ENCODE peak calls at places on chromosomes 2 and 18, in five cellular contexts. One of them, this sample, is unnamed.

GRCh38 chr2:105406221-105406620 is 7.4 kb upstream of the FHL2 start:
- DNase-seq in GM20000: no peak
- DNase-seq in mucosa of descending colon: no peak
- DNase-seq in adrenal gland: peak
- DNase-seq in retinal pigment epithelial cell: no peak
- DNase-seq in this sample: peak

GRCh38 chr2:179562330-179562885 is 297.8 kb upstream of the SESTD1 start:
- DNase-seq in GM20000: no peak
- DNase-seq in mucosa of descending colon: no peak
- DNase-seq in adrenal gland: no peak
- DNase-seq in retinal pigment epithelial cell: no peak
- DNase-seq in this sample: no peak

GRCh38 chr18:57843403-57843802 is 40.3 kb upstream of the ATP8B1 start:
- DNase-seq in GM20000: no peak
- DNase-seq in mucosa of descending colon: no peak
- DNase-seq in adrenal gland: no peak
- DNase-seq in retinal pigment epithelial cell: no peak
- DNase-seq in this sample: no peak

GRCh38 chr2:207692206-207693065 is 19.0 kb upstream of the CCNYL1 start:
- DNase-seq in GM20000: peak
- DNase-seq in mucosa of descending colon: peak
- DNase-seq in adrenal gland: peak
- DNase-seq in retinal pigment epithelial cell: no peak
- DNase-seq in this sample: peak

GRCh38 chr2:46863895-46864294 is 51.7 kb downstream of the MCFD2 start:
- DNase-seq in GM20000: no peak
- DNase-seq in mucosa of descending colon: no peak
- DNase-seq in adrenal gland: no peak
- DNase-seq in retinal pigment epithelial cell: no peak
- DNase-seq in this sample: no peak

GRCh38 chr2:133856678-133857077 is 288.4 kb upstream of the NCKAP5 start:
- DNase-seq in GM20000: no peak
- DNase-seq in mucosa of descending colon: no peak
- DNase-seq in adrenal gland: no peak
- DNase-seq in retinal pigment epithelial cell: no peak
- DNase-seq in this sample: no peak

GRCh38 chr2:223549215-223549614 is 52.9 kb downstream of the SCG2 start:
- DNase-seq in GM20000: no peak
- DNase-seq in mucosa of descending colon: no peak
- DNase-seq in adrenal gland: no peak
- DNase-seq in retinal pigment epithelial cell: no peak
- DNase-seq in this sample: peak

GRCh38 chr2:134436706-134437105 is 182.8 kb downstream of the MGAT5 start:
- DNase-seq in GM20000: no peak
- DNase-seq in mucosa of descending colon: no peak
- DNase-seq in adrenal gland: no peak
- DNase-seq in retinal pigment epithelial cell: no peak
- DNase-seq in this sample: no peak

GRCh38 chr18:2083691-2084090 is 487.6 kb downstream of the METTL4 start:
- DNase-seq in GM20000: no peak
- DNase-seq in mucosa of descending colon: no peak
- DNase-seq in adrenal gland: no peak
- DNase-seq in retinal pigment epithelial cell: no peak
- DNase-seq in this sample: peak

GRCh38 chr2:146940016-146940685 is 904.7 kb upstream of the ACVR2A start:
- DNase-seq in GM20000: no peak
- DNase-seq in mucosa of descending colon: no peak
- DNase-seq in adrenal gland: no peak
- DNase-seq in retinal pigment epithelial cell: no peak
- DNase-seq in this sample: no peak

GRCh38 chr18:6994719-6995430 is 122.7 kb downstream of the LAMA1 start:
- DNase-seq in GM20000: no peak
- DNase-seq in mucosa of descending colon: no peak
- DNase-seq in adrenal gland: no peak
- DNase-seq in retinal pigment epithelial cell: no peak
- DNase-seq in this sample: peak

GRCh38 chr2:224671731-224672130 is 44.4 kb downstream of the CCDC195 start:
- DNase-seq in GM20000: no peak
- DNase-seq in mucosa of descending colon: no peak
- DNase-seq in adrenal gland: no peak
- DNase-seq in retinal pigment epithelial cell: no peak
- DNase-seq in this sample: no peak

GRCh38 chr18:53567935-53568574 is 656.4 kb downstream of the MBD2 start:
- DNase-seq in GM20000: peak
- DNase-seq in mucosa of descending colon: no peak
- DNase-seq in adrenal gland: no peak
- DNase-seq in retinal pigment epithelial cell: no peak
- DNase-seq in this sample: peak

GRCh38 chr2:148614332-148615049 is 30.1 kb upstream of the EPC2 start:
- DNase-seq in GM20000: peak
- DNase-seq in mucosa of descending colon: no peak
- DNase-seq in adrenal gland: no peak
- DNase-seq in retinal pigment epithelial cell: peak
- DNase-seq in this sample: peak

GRCh38 chr2:239310401-239311061 is 90.3 kb downstream of the HDAC4 start:
- DNase-seq in GM20000: no peak
- DNase-seq in mucosa of descending colon: no peak
- DNase-seq in adrenal gland: peak
- DNase-seq in retinal pigment epithelial cell: no peak
- DNase-seq in this sample: no peak

GRCh38 chr2:38464971-38465788 is 88.1 kb upstream of the ATL2 start:
- DNase-seq in GM20000: no peak
- DNase-seq in mucosa of descending colon: no peak
- DNase-seq in adrenal gland: no peak
- DNase-seq in retinal pigment epithelial cell: no peak
- DNase-seq in this sample: no peak

GRCh38 chr2:119264781-119265692 is 41.4 kb downstream of the STEAP3 start:
- DNase-seq in GM20000: peak
- DNase-seq in mucosa of descending colon: peak
- DNase-seq in adrenal gland: peak
- DNase-seq in retinal pigment epithelial cell: no peak
- DNase-seq in this sample: peak

GRCh38 chr2:51289045-51289444 is 257.1 kb upstream of the NRXN1 start:
- DNase-seq in GM20000: no peak
- DNase-seq in mucosa of descending colon: no peak
- DNase-seq in adrenal gland: no peak
- DNase-seq in retinal pigment epithelial cell: no peak
- DNase-seq in this sample: no peak

GRCh38 chr2:234459401-234460009 is 37.4 kb downstream of the ARL4C start:
- DNase-seq in GM20000: no peak
- DNase-seq in mucosa of descending colon: no peak
- DNase-seq in adrenal gland: no peak
- DNase-seq in retinal pigment epithelial cell: no peak
- DNase-seq in this sample: no peak

GRCh38 chr2:180519276-180519675 is 461.1 kb upstream of the UBE2E3 start:
- DNase-seq in GM20000: no peak
- DNase-seq in mucosa of descending colon: no peak
- DNase-seq in adrenal gland: no peak
- DNase-seq in retinal pigment epithelial cell: no peak
- DNase-seq in this sample: peak

GRCh38 chr2:176177580-176178270 is 10.7 kb upstream of the HOXD1 start:
- DNase-seq in GM20000: peak
- DNase-seq in mucosa of descending colon: peak
- DNase-seq in adrenal gland: no peak
- DNase-seq in retinal pigment epithelial cell: no peak
- DNase-seq in this sample: no peak

GRCh38 chr18:66819235-66819634 is 215.3 kb upstream of the CDH19 start:
- DNase-seq in GM20000: no peak
- DNase-seq in mucosa of descending colon: no peak
- DNase-seq in adrenal gland: no peak
- DNase-seq in retinal pigment epithelial cell: no peak
- DNase-seq in this sample: no peak

GRCh38 chr2:17422066-17422465 is 96.2 kb downstream of the RAD51AP2 start:
- DNase-seq in GM20000: no peak
- DNase-seq in mucosa of descending colon: no peak
- DNase-seq in adrenal gland: no peak
- DNase-seq in retinal pigment epithelial cell: no peak
- DNase-seq in this sample: no peak

GRCh38 chr18:44117821-44118220 is 562.9 kb upstream of the SETBP1 start:
- DNase-seq in GM20000: no peak
- DNase-seq in mucosa of descending colon: no peak
- DNase-seq in adrenal gland: no peak
- DNase-seq in retinal pigment epithelial cell: no peak
- DNase-seq in this sample: no peak

GRCh38 chr2:150994041-150994440 is 267.6 kb downstream of the RBM43 start:
- DNase-seq in GM20000: no peak
- DNase-seq in mucosa of descending colon: no peak
- DNase-seq in adrenal gland: no peak
- DNase-seq in retinal pigment epithelial cell: no peak
- DNase-seq in this sample: peak

GRCh38 chr2:31828891-31829290 is 181.9 kb downstream of the MEMO1 start:
- DNase-seq in GM20000: no peak
- DNase-seq in mucosa of descending colon: no peak
- DNase-seq in adrenal gland: no peak
- DNase-seq in retinal pigment epithelial cell: no peak
- DNase-seq in this sample: peak

GRCh38 chr2:54878182-54878581 is 154.7 kb downstream of the EML6 start:
- DNase-seq in GM20000: no peak
- DNase-seq in mucosa of descending colon: no peak
- DNase-seq in adrenal gland: no peak
- DNase-seq in retinal pigment epithelial cell: no peak
- DNase-seq in this sample: no peak

GRCh38 chr2:239822146-239822945 is 202.8 kb downstream of the NDUFA10 start:
- DNase-seq in GM20000: no peak
- DNase-seq in mucosa of descending colon: peak
- DNase-seq in adrenal gland: no peak
- DNase-seq in retinal pigment epithelial cell: no peak
- DNase-seq in this sample: no peak

GRCh38 chr2:179931502-179931901 is 70.1 kb upstream of the ZNF385B start:
- DNase-seq in GM20000: no peak
- DNase-seq in mucosa of descending colon: no peak
- DNase-seq in adrenal gland: no peak
- DNase-seq in retinal pigment epithelial cell: no peak
- DNase-seq in this sample: no peak

GRCh38 chr2:64932327-64933216 is 56.6 kb upstream of the SLC1A4 start:
- DNase-seq in GM20000: peak
- DNase-seq in mucosa of descending colon: no peak
- DNase-seq in adrenal gland: no peak
- DNase-seq in retinal pigment epithelial cell: no peak
- DNase-seq in this sample: no peak

GRCh38 chr2:168147858-168148794 is 99.3 kb downstream of the STK39 start:
- DNase-seq in GM20000: no peak
- DNase-seq in mucosa of descending colon: no peak
- DNase-seq in adrenal gland: no peak
- DNase-seq in retinal pigment epithelial cell: no peak
- DNase-seq in this sample: no peak

GRCh38 chr2:158889135-158889853 is 79.1 kb upstream of the TANC1 start:
- DNase-seq in GM20000: no peak
- DNase-seq in mucosa of descending colon: no peak
- DNase-seq in adrenal gland: no peak
- DNase-seq in retinal pigment epithelial cell: no peak
- DNase-seq in this sample: peak

GRCh38 chr2:144330951-144331651 is 188.8 kb downstream of the ZEB2 start:
- DNase-seq in GM20000: no peak
- DNase-seq in mucosa of descending colon: no peak
- DNase-seq in adrenal gland: no peak
- DNase-seq in retinal pigment epithelial cell: no peak
- DNase-seq in this sample: peak

GRCh38 chr2:144329472-144329871 is 190.4 kb downstream of the ZEB2 start:
- DNase-seq in GM20000: no peak
- DNase-seq in mucosa of descending colon: no peak
- DNase-seq in adrenal gland: no peak
- DNase-seq in retinal pigment epithelial cell: no peak
- DNase-seq in this sample: no peak

GRCh38 chr2:144333144-144333555 is 186.8 kb downstream of the ZEB2 start:
- DNase-seq in GM20000: no peak
- DNase-seq in mucosa of descending colon: no peak
- DNase-seq in adrenal gland: no peak
- DNase-seq in retinal pigment epithelial cell: no peak
- DNase-seq in this sample: no peak

GRCh38 chr2:144332356-144333143 is 187.4 kb downstream of the ZEB2 start:
- DNase-seq in GM20000: peak
- DNase-seq in mucosa of descending colon: peak
- DNase-seq in adrenal gland: peak
- DNase-seq in retinal pigment epithelial cell: peak
- DNase-seq in this sample: peak

GRCh38 chr2:144331652-144332355 is 188.1 kb downstream of the ZEB2 start:
- DNase-seq in GM20000: no peak
- DNase-seq in mucosa of descending colon: peak
- DNase-seq in adrenal gland: no peak
- DNase-seq in retinal pigment epithelial cell: no peak
- DNase-seq in this sample: no peak
- TF ChIP-seq CTCF in GM20000: no peak
- TF ChIP-seq CTCF in mucosa of descending colon: no peak
- TF ChIP-seq CTCF in adrenal gland: peak
- TF ChIP-seq CTCF in retinal pigment epithelial cell: peak
- TF ChIP-seq CTCF in this sample: no peak

DNA sequence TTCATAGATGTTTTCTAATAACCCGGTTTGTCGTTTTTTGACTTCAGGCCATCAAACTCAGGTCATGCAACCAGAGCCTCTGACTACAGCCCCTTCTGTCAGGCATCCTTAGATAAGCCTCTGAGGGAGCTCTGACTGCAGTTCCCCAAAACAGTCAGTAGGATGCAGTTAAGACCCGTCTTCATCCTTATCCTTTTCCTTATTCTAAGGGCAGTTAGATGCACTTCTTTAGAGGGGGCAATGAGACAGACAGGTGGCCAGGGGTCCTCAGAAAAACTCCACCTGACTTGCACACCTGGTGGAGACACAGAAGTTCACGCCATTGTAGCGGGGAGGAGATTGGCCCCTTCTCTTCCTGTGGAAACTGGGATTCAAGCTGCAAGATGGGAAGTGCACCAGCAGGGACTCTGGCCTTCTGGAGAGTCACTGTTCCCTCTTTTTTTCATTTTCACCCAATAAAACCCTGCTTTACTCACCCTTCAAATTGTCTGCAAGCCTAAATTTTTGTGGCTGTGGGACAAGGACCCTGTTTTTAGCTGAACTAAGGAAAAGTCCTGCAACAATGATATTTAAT is 104.8 kb upstream of the TFPI start:
- DNase-seq in GM20000: no peak
- DNase-seq in mucosa of descending colon: no peak
- DNase-seq in adrenal gland: no peak
- DNase-seq in retinal pigment epithelial cell: no peak
- DNase-seq in this sample: peak
- TF ChIP-seq CTCF in GM20000: no peak
- TF ChIP-seq CTCF in mucosa of descending colon: no peak
- TF ChIP-seq CTCF in adrenal gland: no peak
- TF ChIP-seq CTCF in retinal pigment epithelial cell: peak
- TF ChIP-seq CTCF in this sample: no peak

GRCh38 chr2:26840937-26841610 is 6.9 kb upstream of the DPYSL5 start:
- DNase-seq in GM20000: no peak
- DNase-seq in mucosa of descending colon: no peak
- DNase-seq in adrenal gland: no peak
- DNase-seq in retinal pigment epithelial cell: no peak
- DNase-seq in this sample: peak
- TF ChIP-seq CTCF in GM20000: no peak
- TF ChIP-seq CTCF in mucosa of descending colon: no peak
- TF ChIP-seq CTCF in adrenal gland: no peak
- TF ChIP-seq CTCF in retinal pigment epithelial cell: peak
- TF ChIP-seq CTCF in this sample: no peak

DNA sequence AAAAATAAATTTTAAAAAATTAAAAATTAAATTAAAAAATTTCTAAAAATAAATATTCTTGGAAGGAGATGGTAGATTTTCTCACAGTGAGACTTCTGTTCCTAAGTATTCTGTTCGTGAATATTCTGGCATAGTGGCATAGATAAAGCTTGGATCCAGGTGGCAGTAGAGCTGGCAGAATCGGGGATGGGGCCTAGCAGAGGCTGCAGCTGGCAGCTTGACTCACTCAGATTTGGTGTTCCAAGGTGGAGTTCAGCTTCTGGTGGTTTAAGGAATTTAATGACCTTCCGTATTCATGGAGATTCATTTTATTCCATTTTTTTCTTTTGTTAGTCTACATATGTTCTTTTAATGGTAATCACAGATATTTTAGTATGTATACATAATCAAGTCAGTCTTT is 19.9 kb downstream of the ARMC9 start:
- DNase-seq in GM20000: no peak
- DNase-seq in mucosa of descending colon: no peak
- DNase-seq in adrenal gland: no peak
- DNase-seq in retinal pigment epithelial cell: no peak
- DNase-seq in this sample: no peak
- TF ChIP-seq CTCF in GM20000: no peak
- TF ChIP-seq CTCF in mucosa of descending colon: no peak
- TF ChIP-seq CTCF in adrenal gland: no peak
- TF ChIP-seq CTCF in retinal pigment epithelial cell: no peak
- TF ChIP-seq CTCF in this sample: no peak

This sample was measured in MCF 10A.